ENCODE peak calls at places on chromosome 16, in seven cellular contexts. One of them, this sample, is unnamed.

GRCh38 chr16:28010671-28011070 is 52.8 kb downstream of the GSG1L start:
- DNase-seq in mucosa of descending colon: no peak
- DNase-seq in mesendoderm: no peak
- DNase-seq in NT2/D1: no peak
- DNase-seq in esophagus squamous epithelium: no peak
- DNase-seq in tibial nerve: no peak
- DNase-seq in neural progenitor cell: no peak
- DNase-seq in this sample: no peak

GRCh38 chr16:4882261-4882632 is 35.0 kb downstream of the UBN1 start:
- DNase-seq in NT2/D1: no peak
- DNase-seq in esophagus squamous epithelium: no peak
- DNase-seq in mucosa of descending colon: no peak
- DNase-seq in neural progenitor cell: no peak
- DNase-seq in tibial nerve: no peak
- DNase-seq in mesendoderm: no peak
- DNase-seq in this sample: no peak

GRCh38 chr16:57049678-57050077 is 42.7 kb upstream of the CPNE2 start:
- DNase-seq in mucosa of descending colon: no peak
- DNase-seq in tibial nerve: no peak
- DNase-seq in NT2/D1: no peak
- DNase-seq in neural progenitor cell: no peak
- DNase-seq in mesendoderm: no peak
- DNase-seq in esophagus squamous epithelium: no peak
- DNase-seq in this sample: no peak

GRCh38 chr16:23635958-23636357 is 5.2 kb downstream of the PALB2 start:
- DNase-seq in neural progenitor cell: no peak
- DNase-seq in mesendoderm: peak; percentile 8
- DNase-seq in NT2/D1: no peak
- DNase-seq in mucosa of descending colon: no peak
- DNase-seq in tibial nerve: no peak
- DNase-seq in esophagus squamous epithelium: no peak
- DNase-seq in this sample: no peak

GRCh38 chr16:4442371-4442770 is 16.7 kb downstream of the DNAJA3 start:
- DNase-seq in esophagus squamous epithelium: no peak
- DNase-seq in tibial nerve: no peak
- DNase-seq in mucosa of descending colon: no peak
- DNase-seq in neural progenitor cell: no peak
- DNase-seq in NT2/D1: no peak
- DNase-seq in mesendoderm: no peak
- DNase-seq in this sample: no peak

GRCh38 chr16:51159296-51159695 is 8.2 kb upstream of the SALL1 start:
- DNase-seq in neural progenitor cell: no peak
- DNase-seq in NT2/D1: no peak
- DNase-seq in tibial nerve: no peak
- DNase-seq in esophagus squamous epithelium: no peak
- DNase-seq in mucosa of descending colon: no peak
- DNase-seq in mesendoderm: no peak
- DNase-seq in this sample: no peak

GRCh38 chr16:55615071-55615470 is 40.7 kb upstream of the SLC6A2 start:
- DNase-seq in mesendoderm: no peak
- DNase-seq in neural progenitor cell: no peak
- DNase-seq in NT2/D1: no peak
- DNase-seq in mucosa of descending colon: no peak
- DNase-seq in esophagus squamous epithelium: no peak
- DNase-seq in tibial nerve: no peak
- DNase-seq in this sample: no peak

GRCh38 chr16:75420987-75421819 is 12.1 kb downstream of the CFDP1 start:
- DNase-seq in neural progenitor cell: peak; percentile 85
- DNase-seq in mucosa of descending colon: peak; percentile 83
- DNase-seq in tibial nerve: peak; percentile 30
- DNase-seq in esophagus squamous epithelium: no peak
- DNase-seq in mesendoderm: peak; percentile 93
- DNase-seq in NT2/D1: peak; percentile 72
- DNase-seq in this sample: peak; percentile 82

GRCh38 chr16:54936979-54937672 is 6.5 kb downstream of the IRX5 start:
- DNase-seq in mucosa of descending colon: peak; percentile 34
- DNase-seq in neural progenitor cell: peak; percentile 93
- DNase-seq in NT2/D1: no peak
- DNase-seq in mesendoderm: peak; percentile 82
- DNase-seq in tibial nerve: no peak
- DNase-seq in esophagus squamous epithelium: no peak
- DNase-seq in this sample: no peak

GRCh38 chr16:35868630-35869029 is 2409.2 kb downstream of the TP53TG3F start:
- DNase-seq in mucosa of descending colon: no peak
- DNase-seq in NT2/D1: no peak
- DNase-seq in mesendoderm: no peak
- DNase-seq in tibial nerve: no peak
- DNase-seq in esophagus squamous epithelium: no peak
- DNase-seq in neural progenitor cell: no peak
- DNase-seq in this sample: no peak

GRCh38 chr16:3088925-3089716 is 10.0 kb downstream of the ZSCAN10 start:
- DNase-seq in neural progenitor cell: no peak
- DNase-seq in mesendoderm: no peak
- DNase-seq in NT2/D1: no peak
- DNase-seq in esophagus squamous epithelium: no peak
- DNase-seq in tibial nerve: no peak
- DNase-seq in mucosa of descending colon: peak; percentile 14
- DNase-seq in this sample: no peak

GRCh38 chr16:77158293-77158692 is 32.7 kb upstream of the MON1B start:
- DNase-seq in mucosa of descending colon: no peak
- DNase-seq in esophagus squamous epithelium: no peak
- DNase-seq in mesendoderm: no peak
- DNase-seq in tibial nerve: no peak
- DNase-seq in NT2/D1: no peak
- DNase-seq in neural progenitor cell: no peak
- DNase-seq in this sample: no peak

GRCh38 chr16:24534634-24535033 is 4.7 kb upstream of the RBBP6 start:
- DNase-seq in esophagus squamous epithelium: no peak
- DNase-seq in tibial nerve: no peak
- DNase-seq in neural progenitor cell: no peak
- DNase-seq in mucosa of descending colon: no peak
- DNase-seq in mesendoderm: no peak
- DNase-seq in NT2/D1: no peak
- DNase-seq in this sample: no peak

GRCh38 chr16:56327071-56327928 is 98.0 kb downstream of the AMFR start:
- DNase-seq in esophagus squamous epithelium: no peak
- DNase-seq in mucosa of descending colon: no peak
- DNase-seq in tibial nerve: no peak
- DNase-seq in neural progenitor cell: no peak
- DNase-seq in mesendoderm: no peak
- DNase-seq in NT2/D1: no peak
- DNase-seq in this sample: no peak

DNA sequence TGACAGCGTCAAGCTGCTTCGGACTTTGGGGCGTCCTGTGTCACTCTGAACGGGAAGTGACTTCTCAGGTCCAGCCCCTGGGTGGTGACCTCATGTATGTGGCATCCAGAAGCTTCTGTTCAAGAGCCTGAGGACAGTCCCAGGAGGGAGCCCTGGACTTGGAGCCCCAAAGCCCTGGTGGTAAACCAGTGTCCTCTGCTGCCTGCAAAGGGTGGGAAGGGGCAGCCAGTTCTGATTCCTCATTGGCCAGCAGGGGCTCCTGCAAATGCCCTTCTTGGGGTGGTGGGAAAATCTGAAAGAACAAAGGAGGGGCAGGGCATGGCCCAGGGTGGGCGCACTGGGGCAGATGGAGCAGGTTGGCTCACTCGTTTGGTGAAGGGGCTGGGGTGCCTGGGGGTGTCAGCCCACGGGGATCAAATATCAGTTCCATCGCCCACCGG is 1.6 kb downstream of the OSGIN1 start:
- DNase-seq in mesendoderm: peak; percentile 94
- DNase-seq in mucosa of descending colon: peak; percentile 59
- DNase-seq in esophagus squamous epithelium: no peak
- DNase-seq in tibial nerve: peak; percentile 22
- DNase-seq in neural progenitor cell: no peak
- DNase-seq in NT2/D1: peak; percentile 35
- DNase-seq in this sample: peak; percentile 74
- H3K4me3 ChIP-seq in mesendoderm: no peak overlapping the region
- H3K4me3 ChIP-seq in mucosa of descending colon: no peak overlapping the region
- H3K4me3 ChIP-seq in esophagus squamous epithelium: peak overlapping the region; percentile 84
- H3K4me3 ChIP-seq in tibial nerve: no peak overlapping the region
- H3K4me3 ChIP-seq in neural progenitor cell: no peak overlapping the region
- H3K4me3 ChIP-seq in NT2/D1: no peak overlapping the region
- H3K4me3 ChIP-seq in this sample: no peak overlapping the region

GRCh38 chr16:88780100-88781062 is 4.6 kb downstream of the PIEZO1 start:
- DNase-seq in mesendoderm: no peak
- DNase-seq in tibial nerve: no peak
- DNase-seq in neural progenitor cell: no peak
- DNase-seq in mucosa of descending colon: no peak
- DNase-seq in esophagus squamous epithelium: no peak
- DNase-seq in NT2/D1: no peak
- DNase-seq in this sample: no peak
- H3K4me3 ChIP-seq in mesendoderm: no peak overlapping the region
- H3K4me3 ChIP-seq in tibial nerve: no peak overlapping the region
- H3K4me3 ChIP-seq in neural progenitor cell: no peak overlapping the region
- H3K4me3 ChIP-seq in mucosa of descending colon: no peak overlapping the region
- H3K4me3 ChIP-seq in esophagus squamous epithelium: peak overlapping the region; percentile 35
- H3K4me3 ChIP-seq in NT2/D1: no peak overlapping the region
- H3K4me3 ChIP-seq in this sample: no peak overlapping the region

DNA sequence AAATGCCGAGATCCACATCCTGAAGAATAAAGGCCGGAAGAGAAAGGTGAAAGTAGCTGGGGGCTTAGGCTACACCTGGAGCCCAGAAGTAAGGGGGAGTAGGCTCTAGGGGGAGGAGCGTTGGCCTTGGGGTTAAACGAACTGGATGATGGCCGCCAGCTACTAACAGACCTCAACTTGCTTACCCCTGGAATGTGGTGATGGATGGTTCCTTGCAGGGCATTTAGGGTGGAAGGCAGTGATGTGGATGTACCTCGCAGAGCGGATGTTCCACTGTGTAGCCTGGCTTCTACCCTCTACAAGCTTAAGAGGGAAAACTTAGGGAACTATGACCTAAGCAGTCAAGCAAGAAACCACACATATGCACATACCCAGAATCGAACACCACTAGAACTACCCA is 2.3 kb upstream of the MAZ start:
- DNase-seq in esophagus squamous epithelium: no peak
- DNase-seq in tibial nerve: no peak
- DNase-seq in neural progenitor cell: peak; percentile 8
- DNase-seq in mucosa of descending colon: peak; percentile 27
- DNase-seq in mesendoderm: no peak
- DNase-seq in NT2/D1: no peak
- DNase-seq in this sample: no peak
- H3K4me3 ChIP-seq in esophagus squamous epithelium: peak overlapping the region; percentile 85
- H3K4me3 ChIP-seq in tibial nerve: no peak overlapping the region
- H3K4me3 ChIP-seq in neural progenitor cell: no peak overlapping the region
- H3K4me3 ChIP-seq in mucosa of descending colon: no peak overlapping the region
- H3K4me3 ChIP-seq in mesendoderm: no peak overlapping the region
- H3K4me3 ChIP-seq in NT2/D1: peak overlapping the region; percentile 73
- H3K4me3 ChIP-seq in this sample: no peak overlapping the region

GRCh38 chr16:66975302-66975893 is 13.0 kb upstream of the CES4A start:
- DNase-seq in NT2/D1: no peak
- DNase-seq in esophagus squamous epithelium: no peak
- DNase-seq in mucosa of descending colon: no peak
- DNase-seq in tibial nerve: no peak
- DNase-seq in neural progenitor cell: no peak
- DNase-seq in mesendoderm: no peak
- DNase-seq in this sample: no peak
- H3K4me3 ChIP-seq in NT2/D1: no peak overlapping the region
- H3K4me3 ChIP-seq in esophagus squamous epithelium: no peak overlapping the region
- H3K4me3 ChIP-seq in mucosa of descending colon: no peak overlapping the region
- H3K4me3 ChIP-seq in tibial nerve: no peak overlapping the region
- H3K4me3 ChIP-seq in neural progenitor cell: no peak overlapping the region
- H3K4me3 ChIP-seq in mesendoderm: no peak overlapping the region
- H3K4me3 ChIP-seq in this sample: no peak overlapping the region

DNA sequence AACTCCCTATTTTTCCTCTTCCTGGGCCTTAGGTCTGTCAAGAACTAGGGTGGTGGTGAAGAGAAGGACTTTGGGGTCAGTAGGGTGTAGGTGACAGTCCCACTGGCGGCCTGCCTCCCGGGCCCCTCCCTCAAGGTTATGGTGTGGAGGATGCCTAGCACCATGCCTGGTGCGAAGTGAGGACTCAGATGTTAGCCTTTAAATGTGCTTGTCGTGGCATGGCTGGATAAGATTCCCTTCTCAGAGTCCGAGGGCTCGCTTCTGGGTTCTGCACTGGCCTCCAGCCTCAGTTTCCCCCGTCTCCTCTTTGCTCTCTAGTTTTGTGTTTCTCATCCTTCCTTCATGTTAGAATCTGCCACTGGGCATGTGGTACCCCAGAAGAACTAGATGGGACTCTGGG is 32.0 kb downstream of the HAPSTR1 start:
- DNase-seq in NT2/D1: no peak
- DNase-seq in tibial nerve: no peak
- DNase-seq in esophagus squamous epithelium: no peak
- DNase-seq in mucosa of descending colon: peak; percentile 48
- DNase-seq in mesendoderm: no peak
- DNase-seq in neural progenitor cell: no peak
- DNase-seq in this sample: no peak
- H3K4me3 ChIP-seq in NT2/D1: no peak overlapping the region
- H3K4me3 ChIP-seq in tibial nerve: no peak overlapping the region
- H3K4me3 ChIP-seq in esophagus squamous epithelium: no peak overlapping the region
- H3K4me3 ChIP-seq in mucosa of descending colon: no peak overlapping the region
- H3K4me3 ChIP-seq in mesendoderm: no peak overlapping the region
- H3K4me3 ChIP-seq in neural progenitor cell: no peak overlapping the region
- H3K4me3 ChIP-seq in this sample: no peak overlapping the region

DNA sequence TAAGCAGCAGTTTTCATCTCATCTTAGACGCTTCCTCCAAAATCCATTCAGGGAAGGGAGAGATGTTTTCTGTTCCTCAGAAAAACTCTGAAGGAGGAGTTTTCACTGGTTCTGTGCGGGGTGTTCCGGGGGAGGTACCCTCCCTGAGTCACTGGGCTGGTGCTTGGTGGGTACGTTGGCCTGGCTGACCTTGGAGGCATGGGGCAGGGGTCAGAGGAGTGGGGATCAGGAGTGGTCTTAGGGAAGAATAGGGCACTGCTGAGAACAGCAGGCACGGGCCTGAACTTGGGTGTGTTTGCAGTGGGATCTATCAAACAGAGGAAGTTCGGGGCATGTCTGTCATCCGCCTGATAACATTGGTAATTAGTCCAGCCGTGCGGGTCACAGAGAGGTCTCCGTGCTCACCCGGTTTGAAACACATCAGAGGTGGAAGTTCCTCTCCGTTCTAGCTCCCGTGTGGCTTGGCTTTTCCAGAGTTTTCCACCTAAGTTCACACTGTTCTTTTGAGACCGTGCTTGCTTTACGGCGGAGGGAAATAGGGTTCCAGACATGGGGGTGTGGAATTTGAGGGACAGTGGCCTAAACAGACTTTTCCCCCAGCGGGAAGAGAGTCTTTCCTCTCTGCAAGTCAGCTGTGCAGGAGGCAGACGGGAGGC is 59.7 kb upstream of the CIBAR2 start:
- DNase-seq in tibial nerve: no peak
- DNase-seq in neural progenitor cell: no peak
- DNase-seq in mucosa of descending colon: no peak
- DNase-seq in mesendoderm: no peak
- DNase-seq in esophagus squamous epithelium: no peak
- DNase-seq in NT2/D1: no peak
- DNase-seq in this sample: no peak
- H3K4me3 ChIP-seq in tibial nerve: no peak overlapping the region
- H3K4me3 ChIP-seq in neural progenitor cell: no peak overlapping the region
- H3K4me3 ChIP-seq in mucosa of descending colon: no peak overlapping the region
- H3K4me3 ChIP-seq in mesendoderm: peak overlapping the region; percentile 13
- H3K4me3 ChIP-seq in esophagus squamous epithelium: peak overlapping the region; percentile 70
- H3K4me3 ChIP-seq in NT2/D1: peak overlapping the region; percentile 39
- H3K4me3 ChIP-seq in this sample: peak overlapping the region; percentile 7

This sample was measured in transverse colon.